ENCODE peak calls at places on chromosomes 7 and 10, in seven cellular contexts. One of them, this sample, is unnamed. For H3K36me3, the result is how much of the 10 kb centered on the place peaks cover.

GRCh38 chr10:5478694-5479305 is 20.6 kb downstream of the CALML5 start:
- DNase-seq in body of pancreas: no peak
- DNase-seq in heart right ventricle: no peak
- DNase-seq in naive thymus-derived CD4-positive, alpha-beta T cell: no peak
- DNase-seq in thoracic aorta: no peak
- DNase-seq in neural progenitor cell: no peak
- DNase-seq in gastrocnemius medialis: no peak
- DNase-seq in this sample: no peak

GRCh38 chr10:114273910-114274309 is 34.9 kb downstream of the VWA2 start:
- DNase-seq in body of pancreas: peak
- DNase-seq in heart right ventricle: no peak
- DNase-seq in naive thymus-derived CD4-positive, alpha-beta T cell: no peak
- DNase-seq in thoracic aorta: no peak
- DNase-seq in neural progenitor cell: no peak
- DNase-seq in gastrocnemius medialis: no peak
- DNase-seq in this sample: peak

GRCh38 chr10:127029061-127029460 is 123.8 kb downstream of the DOCK1 start:
- DNase-seq in body of pancreas: no peak
- DNase-seq in heart right ventricle: no peak
- DNase-seq in naive thymus-derived CD4-positive, alpha-beta T cell: no peak
- DNase-seq in thoracic aorta: no peak
- DNase-seq in neural progenitor cell: no peak
- DNase-seq in gastrocnemius medialis: no peak
- DNase-seq in this sample: no peak

GRCh38 chr10:113745374-113745773 is 6.1 kb upstream of the PLEKHS1 start:
- DNase-seq in body of pancreas: no peak
- DNase-seq in heart right ventricle: no peak
- DNase-seq in naive thymus-derived CD4-positive, alpha-beta T cell: no peak
- DNase-seq in thoracic aorta: no peak
- DNase-seq in neural progenitor cell: no peak
- DNase-seq in gastrocnemius medialis: no peak
- DNase-seq in this sample: no peak

GRCh38 chr10:7826971-7827370 is 8.7 kb downstream of the TAF3 start:
- DNase-seq in body of pancreas: peak
- DNase-seq in heart right ventricle: no peak
- DNase-seq in naive thymus-derived CD4-positive, alpha-beta T cell: no peak
- DNase-seq in thoracic aorta: no peak
- DNase-seq in neural progenitor cell: no peak
- DNase-seq in gastrocnemius medialis: no peak
- DNase-seq in this sample: no peak

GRCh38 chr7:157386979-157387800 is 50.4 kb downstream of the DNAJB6 start:
- DNase-seq in body of pancreas: peak
- DNase-seq in heart right ventricle: peak
- DNase-seq in naive thymus-derived CD4-positive, alpha-beta T cell: peak
- DNase-seq in thoracic aorta: peak
- DNase-seq in neural progenitor cell: peak
- DNase-seq in gastrocnemius medialis: peak
- DNase-seq in this sample: peak

GRCh38 chr10:62083413-62083794 is 181.9 kb downstream of the ARID5B start:
- DNase-seq in body of pancreas: no peak
- DNase-seq in heart right ventricle: peak
- DNase-seq in naive thymus-derived CD4-positive, alpha-beta T cell: no peak
- DNase-seq in thoracic aorta: no peak
- DNase-seq in neural progenitor cell: no peak
- DNase-seq in gastrocnemius medialis: no peak
- DNase-seq in this sample: no peak

GRCh38 chr10:100970914-100971811 is 1.9 kb downstream of the SEMA4G start:
- DNase-seq in body of pancreas: peak
- DNase-seq in heart right ventricle: no peak
- DNase-seq in naive thymus-derived CD4-positive, alpha-beta T cell: no peak
- DNase-seq in thoracic aorta: no peak
- DNase-seq in neural progenitor cell: no peak
- DNase-seq in gastrocnemius medialis: no peak
- DNase-seq in this sample: no peak

GRCh38 chr7:375491-375821 is 85.5 kb downstream of the FOXL3 start:
- DNase-seq in body of pancreas: peak
- DNase-seq in heart right ventricle: no peak
- DNase-seq in naive thymus-derived CD4-positive, alpha-beta T cell: no peak
- DNase-seq in thoracic aorta: no peak
- DNase-seq in neural progenitor cell: no peak
- DNase-seq in gastrocnemius medialis: no peak
- DNase-seq in this sample: peak

GRCh38 chr10:122468923-122469781 is 7.8 kb downstream of the HTRA1 start:
- DNase-seq in body of pancreas: no peak
- DNase-seq in heart right ventricle: no peak
- DNase-seq in naive thymus-derived CD4-positive, alpha-beta T cell: no peak
- DNase-seq in thoracic aorta: no peak
- DNase-seq in neural progenitor cell: no peak
- DNase-seq in gastrocnemius medialis: peak
- DNase-seq in this sample: peak

GRCh38 chr10:122515588-122516231 is 44.8 kb upstream of the DMBT1 start:
- DNase-seq in body of pancreas: no peak
- DNase-seq in heart right ventricle: peak
- DNase-seq in naive thymus-derived CD4-positive, alpha-beta T cell: peak
- DNase-seq in thoracic aorta: no peak
- DNase-seq in neural progenitor cell: no peak
- DNase-seq in gastrocnemius medialis: no peak
- DNase-seq in this sample: no peak

GRCh38 chr7:30596721-30597120 is 2.0 kb downstream of the GARS1 start:
- DNase-seq in body of pancreas: no peak
- DNase-seq in heart right ventricle: no peak
- DNase-seq in naive thymus-derived CD4-positive, alpha-beta T cell: no peak
- DNase-seq in thoracic aorta: no peak
- DNase-seq in neural progenitor cell: no peak
- DNase-seq in gastrocnemius medialis: no peak
- DNase-seq in this sample: no peak

GRCh38 chr7:4266270-4267040 is 415.6 kb upstream of the FOXK1 start:
- DNase-seq in body of pancreas: no peak
- DNase-seq in heart right ventricle: no peak
- DNase-seq in naive thymus-derived CD4-positive, alpha-beta T cell: no peak
- DNase-seq in thoracic aorta: no peak
- DNase-seq in neural progenitor cell: no peak
- DNase-seq in gastrocnemius medialis: no peak
- DNase-seq in this sample: no peak

GRCh38 chr7:106464651-106465050 is 179.9 kb upstream of the NAMPT start:
- DNase-seq in body of pancreas: no peak
- DNase-seq in heart right ventricle: no peak
- DNase-seq in naive thymus-derived CD4-positive, alpha-beta T cell: no peak
- DNase-seq in thoracic aorta: no peak
- DNase-seq in neural progenitor cell: no peak
- DNase-seq in gastrocnemius medialis: no peak
- DNase-seq in this sample: no peak

GRCh38 chr7:12327922-12328321 is 75.7 kb downstream of the VWDE start:
- DNase-seq in body of pancreas: no peak
- DNase-seq in heart right ventricle: no peak
- DNase-seq in naive thymus-derived CD4-positive, alpha-beta T cell: no peak
- DNase-seq in thoracic aorta: no peak
- DNase-seq in neural progenitor cell: no peak
- DNase-seq in gastrocnemius medialis: no peak
- DNase-seq in this sample: no peak

GRCh38 chr7:51613911-51614344 is 297.3 kb upstream of the COBL start:
- DNase-seq in body of pancreas: no peak
- DNase-seq in heart right ventricle: peak
- DNase-seq in naive thymus-derived CD4-positive, alpha-beta T cell: no peak
- DNase-seq in thoracic aorta: no peak
- DNase-seq in neural progenitor cell: no peak
- DNase-seq in gastrocnemius medialis: no peak
- DNase-seq in this sample: no peak

GRCh38 chr10:103445767-103446567 is 6.2 kb downstream of the CALHM2 start:
- DNase-seq in body of pancreas: peak
- DNase-seq in heart right ventricle: peak
- DNase-seq in naive thymus-derived CD4-positive, alpha-beta T cell: no peak
- DNase-seq in thoracic aorta: peak
- DNase-seq in neural progenitor cell: no peak
- DNase-seq in gastrocnemius medialis: peak
- DNase-seq in this sample: peak

GRCh38 chr7:1324028-1324900 is 91.6 kb downstream of the UNCX start:
- DNase-seq in body of pancreas: no peak
- DNase-seq in heart right ventricle: no peak
- DNase-seq in naive thymus-derived CD4-positive, alpha-beta T cell: no peak
- DNase-seq in thoracic aorta: no peak
- DNase-seq in neural progenitor cell: no peak
- DNase-seq in gastrocnemius medialis: no peak
- DNase-seq in this sample: no peak

GRCh38 chr10:33005322-33006282 is 47.6 kb upstream of the ITGB1 start:
- DNase-seq in body of pancreas: peak
- DNase-seq in heart right ventricle: peak
- DNase-seq in naive thymus-derived CD4-positive, alpha-beta T cell: no peak
- DNase-seq in thoracic aorta: peak
- DNase-seq in neural progenitor cell: peak
- DNase-seq in gastrocnemius medialis: peak
- DNase-seq in this sample: peak

GRCh38 chr10:15060638-15061037 is 16.9 kb downstream of the OLAH start:
- DNase-seq in body of pancreas: no peak
- DNase-seq in heart right ventricle: no peak
- DNase-seq in naive thymus-derived CD4-positive, alpha-beta T cell: no peak
- DNase-seq in thoracic aorta: no peak
- DNase-seq in neural progenitor cell: no peak
- DNase-seq in gastrocnemius medialis: no peak
- DNase-seq in this sample: no peak

GRCh38 chr7:71633571-71634008 is 501.6 kb downstream of the GALNT17 start:
- DNase-seq in body of pancreas: no peak
- DNase-seq in heart right ventricle: no peak
- DNase-seq in naive thymus-derived CD4-positive, alpha-beta T cell: no peak
- DNase-seq in thoracic aorta: no peak
- DNase-seq in neural progenitor cell: peak
- DNase-seq in gastrocnemius medialis: no peak
- DNase-seq in this sample: no peak

GRCh38 chr7:41445432-41445831 is 257.5 kb downstream of the INHBA start:
- DNase-seq in body of pancreas: no peak
- DNase-seq in heart right ventricle: no peak
- DNase-seq in naive thymus-derived CD4-positive, alpha-beta T cell: no peak
- DNase-seq in thoracic aorta: no peak
- DNase-seq in neural progenitor cell: no peak
- DNase-seq in gastrocnemius medialis: no peak
- DNase-seq in this sample: no peak

GRCh38 chr7:41819645-41820044 is 116.8 kb upstream of the INHBA start:
- DNase-seq in body of pancreas: no peak
- DNase-seq in heart right ventricle: no peak
- DNase-seq in naive thymus-derived CD4-positive, alpha-beta T cell: no peak
- DNase-seq in thoracic aorta: no peak
- DNase-seq in neural progenitor cell: no peak
- DNase-seq in gastrocnemius medialis: no peak
- DNase-seq in this sample: no peak

GRCh38 chr7:2554654-2555053 is 670 bp downstream of the BRAT1 start:
- DNase-seq in body of pancreas: no peak
- DNase-seq in heart right ventricle: no peak
- DNase-seq in naive thymus-derived CD4-positive, alpha-beta T cell: no peak
- DNase-seq in thoracic aorta: no peak
- DNase-seq in neural progenitor cell: peak
- DNase-seq in gastrocnemius medialis: no peak
- DNase-seq in this sample: no peak
- H3K27ac ChIP-seq in body of pancreas: peak
- H3K27ac ChIP-seq in heart right ventricle: no peak
- H3K27ac ChIP-seq in naive thymus-derived CD4-positive, alpha-beta T cell: peak
- H3K27ac ChIP-seq in thoracic aorta: no peak
- H3K27ac ChIP-seq in neural progenitor cell: no peak
- H3K27ac ChIP-seq in gastrocnemius medialis: peak
- H3K27ac ChIP-seq in this sample: peak

DNA sequence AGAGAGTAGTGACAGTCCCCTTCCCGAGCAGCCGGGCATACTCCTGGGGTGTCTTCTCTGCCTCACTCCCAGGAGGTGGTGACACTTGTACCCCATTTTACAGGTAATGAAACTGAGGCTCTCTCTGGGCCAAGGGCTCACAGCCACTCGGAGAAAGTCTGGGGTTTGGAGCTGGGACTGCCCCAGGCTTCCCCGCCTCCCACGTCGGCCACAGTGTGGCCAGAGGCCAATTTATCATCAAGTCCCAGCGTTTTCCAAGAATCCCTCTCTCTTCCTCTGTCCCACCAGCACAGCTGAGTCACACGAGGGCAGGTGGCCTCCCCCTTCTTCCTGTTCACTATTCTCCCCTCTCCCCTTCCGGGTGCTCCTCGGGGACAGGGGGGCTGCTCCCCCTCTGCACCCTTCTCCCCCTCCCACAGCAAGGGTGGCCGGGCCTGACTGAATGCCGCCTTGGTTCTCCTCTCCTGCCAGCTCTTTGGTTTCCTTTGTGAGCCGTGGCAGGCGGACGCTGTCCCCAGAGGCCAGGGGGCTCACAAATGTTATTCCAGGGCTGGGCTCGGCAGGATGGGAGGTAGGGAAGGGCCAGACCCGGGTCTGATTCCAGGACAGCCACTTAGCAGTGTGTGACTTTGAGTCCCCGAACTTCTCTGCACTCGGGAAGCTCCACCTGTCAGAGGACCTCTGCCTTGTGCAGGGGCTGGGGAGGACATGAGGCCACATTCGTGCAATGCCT is 17.7 kb downstream of the CLIP2 start:
- DNase-seq in body of pancreas: peak
- DNase-seq in heart right ventricle: peak
- DNase-seq in naive thymus-derived CD4-positive, alpha-beta T cell: no peak
- DNase-seq in thoracic aorta: no peak
- DNase-seq in neural progenitor cell: peak
- DNase-seq in gastrocnemius medialis: no peak
- DNase-seq in this sample: peak
- H3K4me3 ChIP-seq in body of pancreas: no peak
- H3K4me3 ChIP-seq in heart right ventricle: peak
- H3K4me3 ChIP-seq in naive thymus-derived CD4-positive, alpha-beta T cell: no peak
- H3K4me3 ChIP-seq in thoracic aorta: peak
- H3K4me3 ChIP-seq in neural progenitor cell: no peak
- H3K4me3 ChIP-seq in gastrocnemius medialis: peak
- H3K4me3 ChIP-seq in this sample: peak

GRCh38 chr7:139580435-139580834 is 57.0 kb downstream of the CLEC2L start:
- DNase-seq in body of pancreas: no peak
- DNase-seq in heart right ventricle: no peak
- DNase-seq in naive thymus-derived CD4-positive, alpha-beta T cell: no peak
- DNase-seq in thoracic aorta: no peak
- DNase-seq in neural progenitor cell: no peak
- DNase-seq in gastrocnemius medialis: no peak
- DNase-seq in this sample: no peak

GRCh38 chr7:139583826-139584553 is 60.5 kb downstream of the CLEC2L start:
- DNase-seq in body of pancreas: no peak
- DNase-seq in heart right ventricle: no peak
- DNase-seq in naive thymus-derived CD4-positive, alpha-beta T cell: no peak
- DNase-seq in thoracic aorta: no peak
- DNase-seq in neural progenitor cell: no peak
- DNase-seq in gastrocnemius medialis: no peak
- DNase-seq in this sample: no peak

GRCh38 chr7:139582671-139583155 is 59.2 kb downstream of the CLEC2L start:
- DNase-seq in body of pancreas: no peak
- DNase-seq in heart right ventricle: no peak
- DNase-seq in naive thymus-derived CD4-positive, alpha-beta T cell: no peak
- DNase-seq in thoracic aorta: no peak
- DNase-seq in neural progenitor cell: no peak
- DNase-seq in gastrocnemius medialis: no peak
- DNase-seq in this sample: no peak

GRCh38 chr7:139586286-139586685 is 62.8 kb downstream of the CLEC2L start:
- DNase-seq in body of pancreas: no peak
- DNase-seq in heart right ventricle: no peak
- DNase-seq in naive thymus-derived CD4-positive, alpha-beta T cell: no peak
- DNase-seq in thoracic aorta: no peak
- DNase-seq in neural progenitor cell: no peak
- DNase-seq in gastrocnemius medialis: no peak
- DNase-seq in this sample: no peak

GRCh38 chr7:139582130-139582650 is 58.7 kb downstream of the CLEC2L start:
- DNase-seq in body of pancreas: no peak
- DNase-seq in heart right ventricle: no peak
- DNase-seq in naive thymus-derived CD4-positive, alpha-beta T cell: no peak
- DNase-seq in thoracic aorta: no peak
- DNase-seq in neural progenitor cell: no peak
- DNase-seq in gastrocnemius medialis: no peak
- DNase-seq in this sample: no peak
- H3K36me3 ChIP-seq in body of pancreas: under half
- H3K36me3 ChIP-seq in heart right ventricle: half or more
- H3K36me3 ChIP-seq in naive thymus-derived CD4-positive, alpha-beta T cell: half or more
- H3K36me3 ChIP-seq in thoracic aorta: half or more
- H3K36me3 ChIP-seq in neural progenitor cell: under half
- H3K36me3 ChIP-seq in gastrocnemius medialis: under half
- H3K36me3 ChIP-seq in this sample: half or more

GRCh38 chr7:26319631-26320030 is 28.0 kb downstream of the SNX10 start:
- DNase-seq in body of pancreas: no peak
- DNase-seq in heart right ventricle: no peak
- DNase-seq in naive thymus-derived CD4-positive, alpha-beta T cell: no peak
- DNase-seq in thoracic aorta: no peak
- DNase-seq in neural progenitor cell: no peak
- DNase-seq in gastrocnemius medialis: no peak
- DNase-seq in this sample: no peak
- H3K27ac ChIP-seq in body of pancreas: no peak
- H3K27ac ChIP-seq in heart right ventricle: no peak
- H3K27ac ChIP-seq in naive thymus-derived CD4-positive, alpha-beta T cell: no peak
- H3K27ac ChIP-seq in thoracic aorta: no peak
- H3K27ac ChIP-seq in neural progenitor cell: no peak
- H3K27ac ChIP-seq in gastrocnemius medialis: no peak
- H3K27ac ChIP-seq in this sample: no peak